ENCODE peak calls at places on chromosomes 4 and X, in five cellular contexts. One of them, this sample, is unnamed.

GRCh38 chr4:30269850-30270249 is 450.3 kb upstream of the PCDH7 start:
- DNase-seq in mammary epithelial cell: no peak
- DNase-seq in hepatocyte: peak; percentile 17
- DNase-seq in ovary: no peak
- DNase-seq in right atrium auricular region: no peak
- DNase-seq in this sample: no peak

GRCh38 chr4:165631208-165631894 is 241.7 kb upstream of the TLL1 start:
- DNase-seq in mammary epithelial cell: peak; percentile 87
- DNase-seq in hepatocyte: no peak
- DNase-seq in ovary: no peak
- DNase-seq in right atrium auricular region: no peak
- DNase-seq in this sample: no peak

GRCh38 chrX:134460861-134461218 is 875 bp downstream of the HPRT1 start:
- DNase-seq in mammary epithelial cell: peak; percentile 3
- DNase-seq in hepatocyte: peak; percentile 13
- DNase-seq in ovary: no peak
- DNase-seq in right atrium auricular region: no peak
- DNase-seq in this sample: no peak

GRCh38 chr4:14151099-14151498 is 523.6 kb upstream of the BOD1L1 start:
- DNase-seq in mammary epithelial cell: peak; percentile 73
- DNase-seq in hepatocyte: no peak
- DNase-seq in ovary: no peak
- DNase-seq in right atrium auricular region: no peak
- DNase-seq in this sample: no peak

GRCh38 chr4:176883108-176883550 is 90.4 kb upstream of the VEGFC start:
- DNase-seq in mammary epithelial cell: no peak
- DNase-seq in hepatocyte: no peak
- DNase-seq in ovary: no peak
- DNase-seq in right atrium auricular region: no peak
- DNase-seq in this sample: no peak

GRCh38 chrX:1124531-1124930 is 87.9 kb downstream of the CRLF2 start:
- DNase-seq in mammary epithelial cell: no peak
- DNase-seq in hepatocyte: no peak
- DNase-seq in ovary: no peak
- DNase-seq in right atrium auricular region: no peak
- DNase-seq in this sample: no peak

GRCh38 chr4:22500831-22501714 is 14.8 kb downstream of the ADGRA3 start:
- DNase-seq in mammary epithelial cell: peak; percentile 95
- DNase-seq in hepatocyte: peak; percentile 59
- DNase-seq in ovary: no peak
- DNase-seq in right atrium auricular region: no peak
- DNase-seq in this sample: no peak

GRCh38 chr4:242121-242848 is 63.0 kb downstream of the ZNF732 start:
- DNase-seq in mammary epithelial cell: peak; percentile 70
- DNase-seq in hepatocyte: peak; percentile 35
- DNase-seq in ovary: peak; percentile 34
- DNase-seq in right atrium auricular region: peak; percentile 74
- DNase-seq in this sample: peak; percentile 78

GRCh38 chr4:138686078-138686477 is 329.5 kb upstream of the NOCT start:
- DNase-seq in mammary epithelial cell: no peak
- DNase-seq in hepatocyte: no peak
- DNase-seq in ovary: no peak
- DNase-seq in right atrium auricular region: no peak
- DNase-seq in this sample: peak; percentile 80

DNA sequence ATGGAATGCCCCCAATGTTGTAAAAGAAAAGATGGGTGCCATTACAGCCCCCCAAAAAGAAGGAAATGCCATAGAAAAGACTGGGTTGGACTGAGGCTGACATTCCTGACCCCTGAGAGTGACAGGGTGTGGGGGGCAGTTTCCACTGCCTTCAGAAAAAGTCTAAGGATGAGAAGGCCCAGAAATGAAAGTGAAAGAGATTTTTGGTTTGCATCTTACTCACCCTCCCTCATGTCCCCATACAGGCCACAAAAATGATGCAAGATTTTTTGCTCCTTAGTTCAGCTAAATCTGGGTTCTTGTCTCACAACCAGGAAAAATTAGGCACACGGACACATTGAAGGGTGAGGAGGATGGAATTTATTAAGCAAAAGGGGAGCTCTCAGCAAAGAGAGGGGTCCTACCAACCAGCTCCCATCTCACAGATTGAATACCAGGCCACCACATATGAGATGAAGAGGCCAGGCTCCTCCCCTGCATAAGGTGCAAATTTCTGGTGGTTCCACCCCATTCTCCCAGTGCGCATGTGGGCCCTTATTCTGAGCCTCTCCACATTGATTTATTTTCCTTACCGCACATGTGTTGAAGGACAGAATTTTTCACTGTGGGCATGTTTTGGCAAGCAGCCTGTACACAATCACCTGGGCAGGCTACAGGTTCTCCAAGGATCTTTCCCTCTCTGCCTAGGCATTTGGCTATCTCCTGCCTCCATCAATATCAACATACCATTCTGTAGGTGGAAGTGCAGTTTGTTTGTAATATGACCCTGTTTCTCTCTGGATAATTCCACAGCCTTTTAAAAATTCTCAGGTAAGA is 18.8 kb downstream of the PPP4R3C start:
- DNase-seq in mammary epithelial cell: peak; percentile 2
- DNase-seq in hepatocyte: no peak
- DNase-seq in ovary: no peak
- DNase-seq in right atrium auricular region: no peak
- DNase-seq in this sample: no peak
- H3K27ac ChIP-seq in mammary epithelial cell: no peak overlapping the region
- H3K27ac ChIP-seq in hepatocyte: peak overlapping the region; percentile 54
- H3K27ac ChIP-seq in ovary: no peak overlapping the region
- H3K27ac ChIP-seq in right atrium auricular region: no peak overlapping the region
- H3K27ac ChIP-seq in this sample: no peak overlapping the region

GRCh38 chr4:41678951-41679350 is 69.6 kb downstream of the PHOX2B start:
- DNase-seq in mammary epithelial cell: no peak
- DNase-seq in hepatocyte: no peak
- DNase-seq in ovary: no peak
- DNase-seq in right atrium auricular region: no peak
- DNase-seq in this sample: no peak

GRCh38 chr4:41681054-41681453 is 67.5 kb downstream of the PHOX2B start:
- DNase-seq in mammary epithelial cell: no peak
- DNase-seq in hepatocyte: no peak
- DNase-seq in ovary: no peak
- DNase-seq in right atrium auricular region: no peak
- DNase-seq in this sample: no peak

GRCh38 chr4:41679991-41680390 is 68.5 kb downstream of the PHOX2B start:
- DNase-seq in mammary epithelial cell: no peak
- DNase-seq in hepatocyte: no peak
- DNase-seq in ovary: no peak
- DNase-seq in right atrium auricular region: no peak
- DNase-seq in this sample: no peak

GRCh38 chr4:41683321-41683720 is 65.2 kb downstream of the PHOX2B start:
- DNase-seq in mammary epithelial cell: no peak
- DNase-seq in hepatocyte: no peak
- DNase-seq in ovary: no peak
- DNase-seq in right atrium auricular region: no peak
- DNase-seq in this sample: no peak

DNA sequence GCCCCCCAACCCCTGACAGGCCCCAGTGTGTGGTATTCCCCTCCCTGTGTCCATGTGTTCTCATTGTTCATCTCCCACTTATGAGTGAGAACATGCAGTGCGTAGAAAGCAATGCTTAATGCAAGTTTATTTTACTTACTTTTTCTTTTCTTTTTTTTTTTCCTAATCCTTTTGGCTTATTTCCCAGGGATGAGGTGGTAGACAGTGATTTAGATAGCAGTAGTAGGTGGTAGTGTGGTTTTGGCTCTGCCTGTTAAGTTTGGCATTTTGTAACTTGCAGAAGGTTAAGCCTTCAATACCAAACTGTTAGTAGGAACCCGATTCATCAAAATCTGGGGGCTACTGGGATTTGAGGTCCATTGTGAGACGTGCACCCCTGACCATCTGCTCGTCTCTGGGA is 70.4 kb downstream of the PHOX2B start:
- DNase-seq in mammary epithelial cell: no peak
- DNase-seq in hepatocyte: no peak
- DNase-seq in ovary: no peak
- DNase-seq in right atrium auricular region: no peak
- DNase-seq in this sample: no peak
- H3K36me3 ChIP-seq in mammary epithelial cell: no peaks in the 10 kb centered on the region
- H3K36me3 ChIP-seq in hepatocyte: no peaks in the 10 kb centered on the region
- H3K36me3 ChIP-seq in ovary: no peaks in the 10 kb centered on the region
- H3K36me3 ChIP-seq in right atrium auricular region: peaks cover 40% of the 10 kb centered on the region
- H3K36me3 ChIP-seq in this sample: peaks cover 8% of the 10 kb centered on the region

GRCh38 chr4:119044919-119045318 is 90.7 kb upstream of the MYOZ2 start:
- DNase-seq in mammary epithelial cell: no peak
- DNase-seq in hepatocyte: no peak
- DNase-seq in ovary: no peak
- DNase-seq in right atrium auricular region: no peak
- DNase-seq in this sample: no peak

GRCh38 chr4:119050501-119051090 is 85.0 kb upstream of the MYOZ2 start:
- DNase-seq in mammary epithelial cell: no peak
- DNase-seq in hepatocyte: no peak
- DNase-seq in ovary: no peak
- DNase-seq in right atrium auricular region: no peak
- DNase-seq in this sample: no peak

GRCh38 chr4:119046263-119046662 is 89.4 kb upstream of the MYOZ2 start:
- DNase-seq in mammary epithelial cell: no peak
- DNase-seq in hepatocyte: no peak
- DNase-seq in ovary: no peak
- DNase-seq in right atrium auricular region: peak; percentile 79
- DNase-seq in this sample: peak; percentile 92

GRCh38 chr4:119049342-119049741 is 86.3 kb upstream of the MYOZ2 start:
- DNase-seq in mammary epithelial cell: no peak
- DNase-seq in hepatocyte: no peak
- DNase-seq in ovary: no peak
- DNase-seq in right atrium auricular region: no peak
- DNase-seq in this sample: no peak

DNA sequence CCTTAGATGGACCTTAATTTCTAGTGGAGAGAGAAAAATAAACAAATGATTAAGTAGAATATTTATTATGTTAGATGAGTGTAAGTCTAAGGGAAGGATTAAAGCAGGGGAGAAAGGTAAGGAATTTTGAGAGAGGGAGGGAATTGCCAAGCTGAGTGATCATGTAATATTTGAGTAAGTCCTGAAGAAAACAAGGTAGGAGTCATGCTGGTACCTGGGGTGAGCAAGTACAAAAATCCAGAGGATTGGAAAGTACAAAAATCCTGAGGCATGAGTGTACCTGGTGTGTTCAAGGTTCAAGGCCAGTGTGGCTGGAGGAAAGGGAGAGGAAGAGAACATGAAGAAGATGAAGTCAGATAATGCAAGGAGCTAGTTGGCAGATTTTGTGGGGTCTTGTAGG is 87.2 kb upstream of the MYOZ2 start:
- DNase-seq in mammary epithelial cell: peak; percentile 76
- DNase-seq in hepatocyte: no peak
- DNase-seq in ovary: no peak
- DNase-seq in right atrium auricular region: no peak
- DNase-seq in this sample: no peak
- H3K27ac ChIP-seq in mammary epithelial cell: no peak overlapping the region
- H3K27ac ChIP-seq in hepatocyte: peak overlapping the region; percentile 43
- H3K27ac ChIP-seq in ovary: no peak overlapping the region
- H3K27ac ChIP-seq in right atrium auricular region: no peak overlapping the region
- H3K27ac ChIP-seq in this sample: no peak overlapping the region

GRCh38 chr4:151297170-151297569 is 20.2 kb downstream of the PRSS48 start:
- DNase-seq in mammary epithelial cell: no peak
- DNase-seq in hepatocyte: no peak
- DNase-seq in ovary: no peak
- DNase-seq in right atrium auricular region: no peak
- DNase-seq in this sample: no peak

GRCh38 chr4:151304755-151305154 is 20.6 kb downstream of the SH3D19 start:
- DNase-seq in mammary epithelial cell: peak; percentile 61
- DNase-seq in hepatocyte: no peak
- DNase-seq in ovary: no peak
- DNase-seq in right atrium auricular region: no peak
- DNase-seq in this sample: no peak

GRCh38 chr4:151304226-151304625 is 21.2 kb downstream of the SH3D19 start:
- DNase-seq in mammary epithelial cell: no peak
- DNase-seq in hepatocyte: no peak
- DNase-seq in ovary: no peak
- DNase-seq in right atrium auricular region: no peak
- DNase-seq in this sample: no peak

DNA sequence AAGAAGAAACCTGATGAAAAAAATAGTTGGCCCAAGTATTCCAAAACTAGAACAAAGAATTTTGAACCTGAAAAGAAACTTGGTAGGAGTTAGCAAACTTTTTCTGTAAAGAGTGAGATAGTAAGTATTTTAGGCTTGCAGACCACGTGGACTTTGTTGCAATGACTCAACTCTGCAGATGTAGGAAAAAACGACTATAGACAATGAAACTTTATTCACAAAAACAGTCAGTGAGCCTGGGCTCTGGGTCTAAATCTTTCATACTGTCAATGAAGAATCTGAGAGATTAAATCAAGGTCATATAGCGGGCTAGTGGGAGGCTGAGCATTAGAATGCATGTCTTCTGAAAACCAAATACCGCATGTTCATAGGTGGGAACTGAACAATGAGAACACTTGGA is 23.0 kb downstream of the SH3D19 start:
- DNase-seq in mammary epithelial cell: no peak
- DNase-seq in hepatocyte: no peak
- DNase-seq in ovary: no peak
- DNase-seq in right atrium auricular region: no peak
- DNase-seq in this sample: no peak
- H3K36me3 ChIP-seq in mammary epithelial cell: no peaks in the 10 kb centered on the region
- H3K36me3 ChIP-seq in hepatocyte: no peaks in the 10 kb centered on the region
- H3K36me3 ChIP-seq in ovary: no peaks in the 10 kb centered on the region
- H3K36me3 ChIP-seq in right atrium auricular region: no peaks in the 10 kb centered on the region
- H3K36me3 ChIP-seq in this sample: no peaks in the 10 kb centered on the region

DNA sequence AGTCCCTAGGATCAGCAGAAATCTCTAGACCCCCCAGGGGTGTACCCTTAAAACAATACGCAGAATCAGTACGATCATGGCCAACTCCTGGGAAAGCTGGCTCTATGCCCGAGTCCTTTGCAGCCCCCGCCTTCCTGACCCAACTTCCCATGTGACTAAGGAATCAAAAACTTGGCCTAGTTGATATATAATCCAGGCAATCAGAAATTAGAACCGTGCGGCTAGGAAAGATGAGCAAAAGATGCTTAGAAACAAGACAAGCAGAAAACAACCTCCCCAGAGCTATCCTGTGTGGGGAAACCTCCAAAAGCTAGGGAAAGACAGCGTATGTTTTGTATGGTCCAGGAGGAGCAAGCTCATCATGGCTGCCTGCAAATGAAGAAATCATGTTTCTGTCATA is 110.0 kb downstream of the PPARGC1A start:
- DNase-seq in mammary epithelial cell: no peak
- DNase-seq in hepatocyte: no peak
- DNase-seq in ovary: no peak
- DNase-seq in right atrium auricular region: no peak
- DNase-seq in this sample: no peak
- H3K27ac ChIP-seq in mammary epithelial cell: no peak overlapping the region
- H3K27ac ChIP-seq in hepatocyte: no peak overlapping the region
- H3K27ac ChIP-seq in ovary: no peak overlapping the region
- H3K27ac ChIP-seq in right atrium auricular region: no peak overlapping the region
- H3K27ac ChIP-seq in this sample: no peak overlapping the region